ENCODE peak calls at places on chromosomes 12 and 14, in six cellular contexts. N is endothelial cell, L is A172, H is left lung, T is cardiac muscle cell, C is heart right ventricle. G is an unnamed sample.
A peak's percentile ranks its signal among the peaks of the same experiment; 100 is the strongest.

GRCh38 chr12:9869307-9870161 is at the start of gene CLEC2B:
- DNase-seq in N (no peak), L (peak; percentile 66), H (no peak), T (no peak), C (peak; percentile 9), G (peak; percentile 47)

GRCh38 chr14:95466506-95466905 is 49.9 kb downstream of the SYNE3 start:
- DNase-seq in N (no peak), L (no peak), H (no peak), T (no peak), C (no peak), G (no peak)

GRCh38 chr12:47033797-47034555 is 45.4 kb upstream of the PCED1B start:
- DNase-seq in N (no peak), L (no peak), H (no peak), T (no peak), C (no peak), G (no peak)

GRCh38 chr12:132251310-132251709 is 78.1 kb downstream of the GALNT9 start:
- DNase-seq in N (no peak), L (no peak), H (no peak), T (no peak), C (no peak), G (no peak)

GRCh38 chr14:99575043-99576023 is 28.7 kb downstream of the CCDC85C start:
- DNase-seq in N (no peak), L (peak; percentile 89), H (peak; percentile 76), T (peak; percentile 47), C (peak; percentile 66), G (peak; percentile 87)

GRCh38 chr14:80944861-80945617 is 3.5 kb upstream of the CEP128 start:
- DNase-seq in N (no peak), L (no peak), H (no peak), T (no peak), C (no peak), G (no peak)

GRCh38 chr14:73755434-73756014 is 41.3 kb upstream of the PNMA1 start:
- DNase-seq in N (no peak), L (no peak), H (no peak), T (no peak), C (no peak), G (no peak)

GRCh38 chr12:100234591-100235304 is 32.1 kb downstream of the DEPDC4 start:
- DNase-seq in N (no peak), L (peak; percentile 28), H (no peak), T (peak; percentile 46), C (no peak), G (peak; percentile 31)